ENCODE peak calls at places on chromosomes 4 and X, in seven cellular contexts. X, G, Q, E, K, B and I are unnamed samples.

GRCh38 chr4:3470244-3471097 is 7.4 kb downstream of the DOK7 start:
- DNase-seq in Q (no peak), E (peak; percentile 28), B (no peak), X (no peak), K (no peak), G (peak; percentile 34), I (no peak)

GRCh38 chr4:146338512-146338911 is 124.2 kb downstream of the REELD1 start:
- DNase-seq in E (no peak), Q (no peak), B (no peak), K (no peak), X (no peak), G (peak; percentile 31), I (no peak)

GRCh38 chr4:150938873-150939499 is 76.1 kb downstream of the LRBA start:
- DNase-seq in K (no peak), E (no peak), X (no peak), B (no peak), G (no peak), Q (no peak), I (no peak)

GRCh38 chr4:8913121-8913857 is 41.6 kb upstream of the HMX1 start:
- DNase-seq in K (peak; percentile 32), G (no peak), E (peak; percentile 22), B (no peak), X (no peak), Q (peak; percentile 8), I (no peak)

GRCh38 chr4:13933163-13933562 is 305.6 kb upstream of the BOD1L1 start:
- DNase-seq in G (peak; percentile 66), Q (no peak), B (no peak), X (no peak), E (no peak), K (no peak), I (no peak)

GRCh38 chr4:123821861-123822260 is 425.3 kb downstream of the SPRY1 start:
- DNase-seq in K (no peak), G (peak; percentile 44), B (no peak), Q (no peak), E (no peak), X (no peak), I (no peak)

GRCh38 chr4:83618431-83618830 is 82.5 kb downstream of the GPAT3 start:
- DNase-seq in K (no peak), Q (no peak), X (peak; percentile 49), G (peak; percentile 55), B (peak; percentile 38), E (peak; percentile 56), I (no peak)

GRCh38 chr4:10746371-10747143 is 62.0 kb upstream of the CLNK start:
- DNase-seq in X (no peak), K (no peak), B (no peak), Q (no peak), E (no peak), G (no peak), I (no peak)

GRCh38 chrX:39854772-39855747 is 242.7 kb downstream of the BCOR start:
- DNase-seq in B (no peak), X (no peak), Q (no peak), E (no peak), K (no peak), G (no peak), I (peak; percentile 67)

GRCh38 chr4:66606908-66607307 is 936.6 kb upstream of the EPHA5 start:
- DNase-seq in X (no peak), K (no peak), E (no peak), G (no peak), B (no peak), Q (no peak), I (no peak)

GRCh38 chr4:147513051-147513450 is 32.2 kb downstream of the EDNRA start:
- DNase-seq in B (no peak), G (no peak), Q (no peak), X (no peak), E (no peak), K (no peak), I (no peak)

GRCh38 chr4:102466298-102466697 is 34.9 kb upstream of the NFKB1 start:
- DNase-seq in B (no peak), K (no peak), Q (no peak), E (no peak), G (peak; percentile 21), X (no peak), I (no peak)

GRCh38 chrX:53211391-53211978 is 13.5 kb downstream of the KDM5C start:
- DNase-seq in X (no peak), K (no peak), Q (no peak), G (no peak), B (peak; percentile 32), E (no peak), I (no peak)

GRCh38 chrX:31658360-31658759 is 586.5 kb upstream of the FTHL17 start:
- DNase-seq in X (no peak), K (no peak), E (no peak), G (peak; percentile 49), Q (peak; percentile 6), B (no peak), I (no peak)

GRCh38 chr4:108772402-108772801 is 9.5 kb upstream of the ETNPPL start:
- DNase-seq in X (no peak), B (no peak), Q (no peak), E (no peak), K (no peak), G (no peak), I (no peak)

GRCh38 chr4:109730294-109731051 is 603 bp upstream of the PLA2G12A start:
- DNase-seq in B (no peak), X (peak; percentile 52), G (peak; percentile 67), K (peak; percentile 68), E (peak; percentile 73), Q (peak; percentile 59), I (peak; percentile 26)

GRCh38 chrX:9690046-9690445 is 75.6 kb downstream of the GPR143 start:
- DNase-seq in X (no peak), Q (no peak), K (no peak), G (no peak), B (no peak), E (no peak), I (no peak)

GRCh38 chr4:3527914-3528876 is 4.0 kb downstream of the LRPAP1 start:
- DNase-seq in G (no peak), K (no peak), X (no peak), Q (no peak), B (no peak), E (peak; percentile 41), I (no peak)

GRCh38 chrX:97401154-97401553 is 517.4 kb downstream of the RPA4 start:
- DNase-seq in X (no peak), Q (no peak), K (no peak), G (no peak), B (no peak), E (no peak), I (no peak)

GRCh38 chrX:104137496-104137895 is 19.3 kb downstream of the SLC25A53 start:
- DNase-seq in E (no peak), G (no peak), X (no peak), Q (no peak), B (no peak), K (no peak), I (no peak)

GRCh38 chr4:102501176-102501634 is at the start of gene NFKB1:
- DNase-seq in X (peak; percentile 81), B (no peak), K (peak; percentile 66), G (peak; percentile 88), E (peak; percentile 82), Q (no peak), I (peak; percentile 80)

GRCh38 chr4:167111622-167112021 is 122.7 kb downstream of the SPOCK3 start:
- DNase-seq in K (no peak), X (no peak), B (peak; percentile 33), E (no peak), G (no peak), Q (no peak), I (no peak)

GRCh38 chr4:38009421-38009820 is 49.2 kb downstream of the PTTG2 start:
- DNase-seq in E (no peak), X (no peak), K (no peak), Q (no peak), G (no peak), B (no peak), I (no peak)

GRCh38 chr4:38005637-38006036 is 45.4 kb downstream of the PTTG2 start:
- DNase-seq in G (no peak), E (no peak), B (no peak), X (no peak), Q (no peak), K (no peak), I (no peak)

GRCh38 chr4:38009949-38010348 is 49.8 kb downstream of the PTTG2 start:
- DNase-seq in G (no peak), Q (no peak), B (no peak), K (no peak), E (no peak), X (no peak), I (no peak)

GRCh38 chr4:38008493-38009120 is 48.4 kb downstream of the PTTG2 start:
- DNase-seq in B (no peak), E (no peak), G (no peak), Q (no peak), K (no peak), X (no peak), I (no peak)

GRCh38 chr4:38007645-38008044 is 47.4 kb downstream of the PTTG2 start:
- DNase-seq in Q (no peak), B (no peak), G (no peak), X (no peak), K (no peak), E (no peak), I (no peak)
- H3K27ac ChIP-seq in Q (no peak overlapping the region), B (no peak overlapping the region), G (no peak overlapping the region), X (no peak overlapping the region), K (no peak overlapping the region), E (no peak overlapping the region), I (no peak overlapping the region)

DNA sequence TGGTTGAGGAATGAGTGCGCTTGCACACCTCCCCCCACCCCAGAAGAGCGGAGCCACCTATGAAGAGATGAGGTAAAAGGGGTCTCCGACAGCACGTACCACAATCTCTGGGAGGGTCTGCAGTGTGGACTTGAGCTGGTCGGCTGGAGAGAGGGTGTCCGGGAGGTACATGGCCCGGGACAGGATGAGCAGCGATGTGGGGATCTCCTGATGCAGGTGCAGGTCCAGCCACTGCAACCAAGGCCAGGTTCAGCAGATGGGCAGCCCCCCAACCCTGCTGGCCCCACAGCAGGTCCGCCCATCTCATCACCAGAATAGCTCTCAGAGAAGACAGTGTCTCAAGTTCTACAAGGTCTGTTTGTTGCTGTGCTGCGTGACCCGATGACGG is 30.4 kb downstream of the FGFR3 start:
- DNase-seq in Q (no peak), K (no peak), X (no peak), E (no peak), B (no peak), G (no peak), I (no peak)
- H3K4me3 ChIP-seq in Q (no peak overlapping the region), K (no peak overlapping the region), X (no peak overlapping the region), E (no peak overlapping the region), B (no peak overlapping the region), G (no peak overlapping the region), I (no peak overlapping the region)

GRCh38 chr4:89657931-89658700 is 178.8 kb downstream of the SNCA start:
- DNase-seq in Q (peak; percentile 10), K (no peak), X (no peak), G (peak; percentile 67), B (no peak), E (no peak), I (no peak)
- TF ChIP-seq CTCF in Q (peak; percentile 66), K (peak; percentile 29), X (no peak), G (peak; percentile 52), B (no peak), E (no peak), I (no peak)

GRCh38 chr4:40307627-40308497 is 27.3 kb upstream of the CHRNA9 start:
- DNase-seq in G (no peak), K (no peak), X (no peak), E (no peak), Q (no peak), B (no peak), I (peak; percentile 86)
- H3K27ac ChIP-seq in G (no peak overlapping the region), K (no peak overlapping the region), X (no peak overlapping the region), E (no peak overlapping the region), Q (no peak overlapping the region), B (no peak overlapping the region), I (peak overlapping the region; percentile 76)